ENCODE peak calls at places on chromosomes 2 and 18, in four cellular contexts. Z is GM10248; K is left ventricle myocardium inferior; P is CD8-positive, alpha-beta T cell. M is an unnamed sample.

GRCh38 chr2:138559648-138560047 is 58.1 kb downstream of the SPOPL start:
- DNase-seq in K (no peak), P (no peak), Z (no peak), M (no peak)

GRCh38 chr2:85318222-85319182 is 9.3 kb downstream of the TGOLN2 start:
- DNase-seq in Z (no peak), P (no peak), K (no peak), M (no peak)

GRCh38 chr18:49694402-49694801 is 118.9 kb downstream of the ACAA2 start:
- DNase-seq in K (no peak), P (no peak), Z (no peak), M (no peak)

GRCh38 chr2:8009010-8009597 is 672.8 kb upstream of the ID2 start:
- DNase-seq in Z (no peak), P (no peak), K (no peak), M (no peak)

GRCh38 chr18:7945882-7946281 is 378.8 kb downstream of the PTPRM start:
- DNase-seq in K (no peak), P (no peak), Z (no peak), M (no peak)

GRCh38 chr2:132668986-132669853 is 785 bp downstream of the LYPD1 start:
- DNase-seq in Z (no peak), K (no peak), P (no peak), M (peak; percentile 14)

GRCh38 chr2:98569197-98569793 is 39.0 kb downstream of the COA5 start:
- DNase-seq in K (peak; percentile 36), P (peak; percentile 70), Z (peak; percentile 80), M (peak; percentile 38)

GRCh38 chr18:36809590-36810381 is 19.0 kb downstream of the TPGS2 start:
- DNase-seq in P (peak; percentile 2), K (no peak), Z (peak; percentile 76), M (peak; percentile 11)

GRCh38 chr2:11667194-11667593 is 2.8 kb downstream of the NTSR2 start:
- DNase-seq in P (no peak), Z (no peak), K (no peak), M (no peak)

GRCh38 chr18:10120622-10121021 is 206.8 kb downstream of the VAPA start:
- DNase-seq in P (no peak), K (no peak), Z (no peak), M (no peak)

GRCh38 chr2:233479616-233480489 is 86.7 kb downstream of the USP40 start:
- DNase-seq in P (no peak), K (no peak), Z (no peak), M (no peak)

GRCh38 chr2:25891672-25892071 is 13.4 kb upstream of the ASXL2 start:
- DNase-seq in P (no peak), K (no peak), Z (no peak), M (no peak)

M was measured in progenitor cell of endocrine pancreas.